ENCODE peak calls at places on chromosomes 4 and X, in ten cellular contexts. Z, E, H, J, U, Y, C, A, R and P are unnamed samples.

GRCh38 chr4:166065324-166065723 is 192.3 kb downstream of the TLL1 start:
- DNase-seq in Z (no peak), E (no peak), H (no peak), J (no peak), U (no peak), Y (no peak), C (no peak), A (no peak), R (no peak), P (no peak)

GRCh38 chr4:2083826-2084160 is 24.7 kb downstream of the NAT8L start:
- DNase-seq in Z (no peak), E (no peak), H (no peak), J (no peak), U (no peak), Y (no peak), C (no peak), A (no peak), R (no peak), P (no peak)

GRCh38 chr4:56226579-56226978 is 160.7 kb downstream of the AASDH start:
- DNase-seq in Z (no peak), E (no peak), H (no peak), J (no peak), U (no peak), Y (no peak), C (no peak), A (no peak), R (no peak), P (no peak)

GRCh38 chr4:3044812-3045499 is 29.4 kb downstream of the HTT-AS start:
- DNase-seq in Z (no peak), E (peak), H (no peak), J (no peak), U (no peak), Y (no peak), C (no peak), A (no peak), R (no peak), P (no peak)

GRCh38 chr4:170805352-170805751 is 715.6 kb upstream of the AADAT start:
- DNase-seq in Z (no peak), E (no peak), H (no peak), J (no peak), U (no peak), Y (no peak), C (no peak), A (no peak), R (no peak), P (no peak)

GRCh38 chr4:151015458-151016344 is 617 bp upstream of the LRBA start:
- DNase-seq in Z (peak), E (peak), H (peak), J (peak), U (peak), Y (peak), C (peak), A (peak), R (peak), P (peak)

GRCh38 chr4:47373729-47374128 is 89.8 kb downstream of the COMMD8 start:
- DNase-seq in Z (no peak), E (no peak), H (no peak), J (no peak), U (no peak), Y (no peak), C (no peak), A (no peak), R (no peak), P (no peak)

GRCh38 chrX:41384041-41384705 is 50.2 kb downstream of the DDX3X start:
- DNase-seq in Z (peak), E (peak), H (peak), J (peak), U (peak), Y (peak), C (no peak), A (peak), R (peak), P (no peak)

GRCh38 chr4:143514432-143514831 is 930 bp downstream of the SMARCA5 start:
- DNase-seq in Z (no peak), E (peak), H (peak), J (peak), U (peak), Y (peak), C (no peak), A (no peak), R (peak), P (no peak)

GRCh38 chr4:170887396-170887795 is 797.6 kb upstream of the AADAT start:
- DNase-seq in Z (no peak), E (peak), H (no peak), J (no peak), U (no peak), Y (no peak), C (no peak), A (no peak), R (no peak), P (no peak)

GRCh38 chrX:3443186-3443585 is 96.7 kb upstream of the MXRA5 start:
- DNase-seq in Z (no peak), E (no peak), H (no peak), J (no peak), U (no peak), Y (no peak), C (peak), A (no peak), R (no peak), P (no peak)

GRCh38 chr4:11631416-11631815 is 202.7 kb upstream of the HS3ST1 start:
- DNase-seq in Z (no peak), E (peak), H (no peak), J (no peak), U (no peak), Y (no peak), C (no peak), A (no peak), R (no peak), P (no peak)

GRCh38 chrX:23797371-23798128 is 14.6 kb downstream of the SAT1 start:
- DNase-seq in Z (no peak), E (peak), H (no peak), J (no peak), U (no peak), Y (no peak), C (no peak), A (no peak), R (no peak), P (no peak)

GRCh38 chr4:48114396-48114795 is 19.7 kb downstream of the TXK start:
- DNase-seq in Z (no peak), E (no peak), H (no peak), J (no peak), U (no peak), Y (no peak), C (no peak), A (no peak), R (no peak), P (no peak)

GRCh38 chr4:1536579-1537409 is 130.6 kb upstream of the NKX1-1 start:
- DNase-seq in Z (no peak), E (no peak), H (no peak), J (no peak), U (no peak), Y (no peak), C (no peak), A (no peak), R (no peak), P (no peak)

GRCh38 chr4:41258783-41259182 is 2.1 kb downstream of the UCHL1 start:
- DNase-seq in Z (no peak), E (peak), H (no peak), J (no peak), U (no peak), Y (no peak), C (peak), A (no peak), R (no peak), P (no peak)

GRCh38 chrX:17242470-17242869 is 132.5 kb upstream of the NHS start:
- DNase-seq in Z (no peak), E (peak), H (no peak), J (peak), U (peak), Y (peak), C (peak), A (peak), R (no peak), P (peak)